ENCODE peak calls at places on chromosome 6, in ten cellular contexts. One of them, this sample, is unnamed.

GRCh38 chr6:35036828-35037095 is 104.4 kb downstream of the TCP11 start:
- DNase-seq in CD8-positive, alpha-beta T cell: no peak
- DNase-seq in lower lobe of right lung: no peak
- DNase-seq in A673: no peak
- DNase-seq in A549: no peak
- DNase-seq in adrenal gland: no peak
- DNase-seq in uterus: no peak
- DNase-seq in psoas muscle: no peak
- DNase-seq in sigmoid colon: no peak
- DNase-seq in mucosa of descending colon: no peak
- DNase-seq in this sample: no peak

GRCh38 chr6:135537782-135538301 is 40.3 kb upstream of the AHI1 start:
- DNase-seq in uterus: no peak
- DNase-seq in adrenal gland: no peak
- DNase-seq in mucosa of descending colon: no peak
- DNase-seq in A673: no peak
- DNase-seq in lower lobe of right lung: no peak
- DNase-seq in CD8-positive, alpha-beta T cell: peak; percentile 16
- DNase-seq in A549: peak; percentile 20
- DNase-seq in psoas muscle: no peak
- DNase-seq in sigmoid colon: no peak
- DNase-seq in this sample: peak; percentile 1

GRCh38 chr6:12324741-12325140 is 34.6 kb downstream of the EDN1 start:
- DNase-seq in A673: no peak
- DNase-seq in uterus: no peak
- DNase-seq in psoas muscle: no peak
- DNase-seq in CD8-positive, alpha-beta T cell: no peak
- DNase-seq in sigmoid colon: no peak
- DNase-seq in adrenal gland: no peak
- DNase-seq in lower lobe of right lung: no peak
- DNase-seq in mucosa of descending colon: no peak
- DNase-seq in A549: peak; percentile 73
- DNase-seq in this sample: no peak

GRCh38 chr6:11221623-11222384 is 10.7 kb downstream of the NEDD9 start:
- DNase-seq in adrenal gland: peak; percentile 23
- DNase-seq in A673: no peak
- DNase-seq in mucosa of descending colon: no peak
- DNase-seq in psoas muscle: no peak
- DNase-seq in A549: peak; percentile 20
- DNase-seq in sigmoid colon: no peak
- DNase-seq in CD8-positive, alpha-beta T cell: no peak
- DNase-seq in uterus: no peak
- DNase-seq in lower lobe of right lung: no peak
- DNase-seq in this sample: no peak

GRCh38 chr6:160789263-160790027 is 87.4 kb downstream of the PLG start:
- DNase-seq in adrenal gland: no peak
- DNase-seq in psoas muscle: no peak
- DNase-seq in A673: no peak
- DNase-seq in CD8-positive, alpha-beta T cell: no peak
- DNase-seq in uterus: no peak
- DNase-seq in A549: no peak
- DNase-seq in sigmoid colon: no peak
- DNase-seq in lower lobe of right lung: no peak
- DNase-seq in mucosa of descending colon: no peak
- DNase-seq in this sample: no peak

GRCh38 chr6:64376394-64376793 is 740.8 kb downstream of the PHF3 start:
- DNase-seq in psoas muscle: no peak
- DNase-seq in A673: no peak
- DNase-seq in adrenal gland: no peak
- DNase-seq in CD8-positive, alpha-beta T cell: no peak
- DNase-seq in mucosa of descending colon: no peak
- DNase-seq in lower lobe of right lung: no peak
- DNase-seq in uterus: no peak
- DNase-seq in A549: no peak
- DNase-seq in sigmoid colon: no peak
- DNase-seq in this sample: no peak

GRCh38 chr6:14147891-14148290 is 30.3 kb downstream of the CD83 start:
- DNase-seq in mucosa of descending colon: no peak
- DNase-seq in A673: no peak
- DNase-seq in uterus: no peak
- DNase-seq in psoas muscle: no peak
- DNase-seq in adrenal gland: no peak
- DNase-seq in A549: no peak
- DNase-seq in sigmoid colon: no peak
- DNase-seq in lower lobe of right lung: no peak
- DNase-seq in CD8-positive, alpha-beta T cell: no peak
- DNase-seq in this sample: no peak

GRCh38 chr6:1745814-1746213 is 136.1 kb downstream of the FOXC1 start:
- DNase-seq in psoas muscle: no peak
- DNase-seq in sigmoid colon: no peak
- DNase-seq in CD8-positive, alpha-beta T cell: no peak
- DNase-seq in mucosa of descending colon: no peak
- DNase-seq in adrenal gland: no peak
- DNase-seq in A549: no peak
- DNase-seq in lower lobe of right lung: no peak
- DNase-seq in uterus: no peak
- DNase-seq in A673: no peak
- DNase-seq in this sample: no peak

GRCh38 chr6:154474636-154475428 is 35.7 kb downstream of the CNKSR3 start:
- DNase-seq in mucosa of descending colon: no peak
- DNase-seq in uterus: no peak
- DNase-seq in lower lobe of right lung: no peak
- DNase-seq in A673: no peak
- DNase-seq in psoas muscle: no peak
- DNase-seq in adrenal gland: peak; percentile 71
- DNase-seq in CD8-positive, alpha-beta T cell: no peak
- DNase-seq in sigmoid colon: no peak
- DNase-seq in A549: peak; percentile 24
- DNase-seq in this sample: no peak

GRCh38 chr6:41966961-41967311 is 25.3 kb upstream of the CCND3 start:
- DNase-seq in adrenal gland: peak; percentile 13
- DNase-seq in CD8-positive, alpha-beta T cell: no peak
- DNase-seq in lower lobe of right lung: no peak
- DNase-seq in psoas muscle: no peak
- DNase-seq in A549: peak; percentile 84
- DNase-seq in mucosa of descending colon: no peak
- DNase-seq in A673: no peak
- DNase-seq in uterus: no peak
- DNase-seq in sigmoid colon: peak; percentile 2
- DNase-seq in this sample: peak; percentile 50

GRCh38 chr6:31581511-31582229 is 554 bp downstream of the LTB start:
- DNase-seq in lower lobe of right lung: no peak
- DNase-seq in adrenal gland: no peak
- DNase-seq in sigmoid colon: no peak
- DNase-seq in uterus: no peak
- DNase-seq in mucosa of descending colon: no peak
- DNase-seq in psoas muscle: no peak
- DNase-seq in A673: no peak
- DNase-seq in CD8-positive, alpha-beta T cell: no peak
- DNase-seq in A549: no peak
- DNase-seq in this sample: peak; percentile 38

GRCh38 chr6:16181429-16182359 is 52.8 kb downstream of the MYLIP start:
- DNase-seq in adrenal gland: no peak
- DNase-seq in uterus: peak; percentile 51
- DNase-seq in mucosa of descending colon: no peak
- DNase-seq in psoas muscle: no peak
- DNase-seq in A549: no peak
- DNase-seq in CD8-positive, alpha-beta T cell: no peak
- DNase-seq in A673: no peak
- DNase-seq in sigmoid colon: no peak
- DNase-seq in lower lobe of right lung: peak; percentile 56
- DNase-seq in this sample: no peak

GRCh38 chr6:37283268-37283667 is 25.3 kb upstream of the TMEM217 start:
- DNase-seq in psoas muscle: no peak
- DNase-seq in A549: no peak
- DNase-seq in uterus: no peak
- DNase-seq in adrenal gland: no peak
- DNase-seq in CD8-positive, alpha-beta T cell: no peak
- DNase-seq in A673: peak; percentile 92
- DNase-seq in lower lobe of right lung: no peak
- DNase-seq in sigmoid colon: no peak
- DNase-seq in mucosa of descending colon: no peak
- DNase-seq in this sample: no peak

GRCh38 chr6:129704708-129705107 is 5.3 kb downstream of the ARHGAP18 start:
- DNase-seq in mucosa of descending colon: no peak
- DNase-seq in CD8-positive, alpha-beta T cell: no peak
- DNase-seq in A549: no peak
- DNase-seq in adrenal gland: no peak
- DNase-seq in A673: no peak
- DNase-seq in lower lobe of right lung: no peak
- DNase-seq in uterus: no peak
- DNase-seq in psoas muscle: no peak
- DNase-seq in sigmoid colon: no peak
- DNase-seq in this sample: no peak

GRCh38 chr6:91681341-91681740 is 1094.5 kb upstream of the MAP3K7 start:
- DNase-seq in adrenal gland: no peak
- DNase-seq in A549: no peak
- DNase-seq in mucosa of descending colon: no peak
- DNase-seq in psoas muscle: no peak
- DNase-seq in CD8-positive, alpha-beta T cell: no peak
- DNase-seq in lower lobe of right lung: no peak
- DNase-seq in uterus: no peak
- DNase-seq in sigmoid colon: no peak
- DNase-seq in A673: no peak
- DNase-seq in this sample: no peak

GRCh38 chr6:21596379-21597242 is 3.1 kb downstream of the SOX4 start:
- DNase-seq in uterus: peak; percentile 61
- DNase-seq in mucosa of descending colon: peak; percentile 41
- DNase-seq in CD8-positive, alpha-beta T cell: no peak
- DNase-seq in A549: peak; percentile 67
- DNase-seq in A673: peak; percentile 70
- DNase-seq in lower lobe of right lung: peak; percentile 59
- DNase-seq in adrenal gland: peak; percentile 39
- DNase-seq in psoas muscle: peak; percentile 46
- DNase-seq in sigmoid colon: peak; percentile 75
- DNase-seq in this sample: peak; percentile 59

GRCh38 chr6:21598662-21599061 is 5.1 kb downstream of the SOX4 start:
- DNase-seq in A549: no peak
- DNase-seq in adrenal gland: no peak
- DNase-seq in CD8-positive, alpha-beta T cell: no peak
- DNase-seq in sigmoid colon: no peak
- DNase-seq in psoas muscle: no peak
- DNase-seq in lower lobe of right lung: no peak
- DNase-seq in uterus: no peak
- DNase-seq in A673: no peak
- DNase-seq in mucosa of descending colon: peak; percentile 13
- DNase-seq in this sample: no peak

GRCh38 chr6:21595951-21596378 is 2.4 kb downstream of the SOX4 start:
- DNase-seq in A673: no peak
- DNase-seq in A549: no peak
- DNase-seq in mucosa of descending colon: no peak
- DNase-seq in sigmoid colon: no peak
- DNase-seq in uterus: peak; percentile 40
- DNase-seq in CD8-positive, alpha-beta T cell: no peak
- DNase-seq in lower lobe of right lung: no peak
- DNase-seq in psoas muscle: peak; percentile 28
- DNase-seq in adrenal gland: peak; percentile 21
- DNase-seq in this sample: peak; percentile 48

GRCh38 chr6:21597706-21598273 is 4.2 kb downstream of the SOX4 start:
- DNase-seq in sigmoid colon: no peak
- DNase-seq in CD8-positive, alpha-beta T cell: no peak
- DNase-seq in adrenal gland: no peak
- DNase-seq in uterus: no peak
- DNase-seq in lower lobe of right lung: no peak
- DNase-seq in mucosa of descending colon: peak; percentile 20
- DNase-seq in A673: no peak
- DNase-seq in A549: no peak
- DNase-seq in psoas muscle: no peak
- DNase-seq in this sample: peak; percentile 29

GRCh38 chr6:21597243-21597682 is 3.7 kb downstream of the SOX4 start:
- DNase-seq in adrenal gland: no peak
- DNase-seq in lower lobe of right lung: no peak
- DNase-seq in A549: no peak
- DNase-seq in sigmoid colon: no peak
- DNase-seq in uterus: no peak
- DNase-seq in psoas muscle: no peak
- DNase-seq in mucosa of descending colon: no peak
- DNase-seq in CD8-positive, alpha-beta T cell: no peak
- DNase-seq in A673: no peak
- DNase-seq in this sample: no peak
- TF ChIP-seq CTCF in adrenal gland: peak; percentile 4
- TF ChIP-seq CTCF in lower lobe of right lung: no peak
- TF ChIP-seq CTCF in A549: no peak
- TF ChIP-seq CTCF in sigmoid colon: no peak
- TF ChIP-seq CTCF in uterus: no peak
- TF ChIP-seq CTCF in psoas muscle: no peak
- TF ChIP-seq CTCF in mucosa of descending colon: no peak
- TF ChIP-seq CTCF in CD8-positive, alpha-beta T cell: peak; percentile 35
- TF ChIP-seq CTCF in A673: no peak
- TF ChIP-seq CTCF in this sample: peak; percentile 1

DNA sequence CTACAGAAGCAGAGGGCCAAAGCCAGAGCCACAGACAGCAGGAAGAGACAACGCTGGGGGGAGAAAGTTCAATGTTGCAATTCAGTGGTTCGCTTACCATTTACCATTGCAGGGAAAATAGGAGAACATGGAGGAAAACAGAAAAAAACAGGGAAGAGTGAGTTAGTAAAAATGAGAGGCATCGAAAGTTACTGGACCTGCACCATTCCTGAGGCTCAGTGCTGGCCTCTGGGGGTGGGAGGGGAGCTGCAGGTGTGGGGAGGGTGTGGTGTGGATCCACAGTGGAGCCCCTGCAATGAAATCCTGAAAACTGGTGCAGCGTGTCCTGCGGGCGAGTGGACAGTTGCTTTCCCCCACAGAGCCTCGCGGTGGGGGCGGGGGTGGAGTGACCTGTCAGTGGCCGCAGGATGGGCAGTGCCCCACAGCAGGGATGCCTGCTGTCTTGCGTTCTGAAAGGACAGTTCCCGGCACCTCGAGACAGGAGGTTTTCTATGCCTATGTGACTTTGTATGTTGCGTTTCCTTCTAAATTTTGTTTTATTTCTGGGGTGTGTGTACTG is 5.7 kb downstream of the TMEM181 start:
- DNase-seq in A549: no peak
- DNase-seq in sigmoid colon: no peak
- DNase-seq in uterus: no peak
- DNase-seq in CD8-positive, alpha-beta T cell: no peak
- DNase-seq in mucosa of descending colon: no peak
- DNase-seq in psoas muscle: no peak
- DNase-seq in adrenal gland: no peak
- DNase-seq in lower lobe of right lung: no peak
- DNase-seq in A673: no peak
- DNase-seq in this sample: no peak
- TF ChIP-seq CTCF in A549: no peak
- TF ChIP-seq CTCF in sigmoid colon: no peak
- TF ChIP-seq CTCF in uterus: no peak
- TF ChIP-seq CTCF in CD8-positive, alpha-beta T cell: no peak
- TF ChIP-seq CTCF in mucosa of descending colon: no peak
- TF ChIP-seq CTCF in psoas muscle: no peak
- TF ChIP-seq CTCF in adrenal gland: no peak
- TF ChIP-seq CTCF in lower lobe of right lung: no peak
- TF ChIP-seq CTCF in A673: no peak
- TF ChIP-seq CTCF in this sample: no peak

GRCh38 chr6:24385536-24386269 is 17.0 kb upstream of the MRS2 start:
- DNase-seq in lower lobe of right lung: no peak
- DNase-seq in uterus: no peak
- DNase-seq in A549: peak; percentile 53
- DNase-seq in mucosa of descending colon: no peak
- DNase-seq in adrenal gland: no peak
- DNase-seq in CD8-positive, alpha-beta T cell: no peak
- DNase-seq in psoas muscle: no peak
- DNase-seq in A673: no peak
- DNase-seq in sigmoid colon: no peak
- DNase-seq in this sample: peak; percentile 60
- TF ChIP-seq CTCF in lower lobe of right lung: no peak
- TF ChIP-seq CTCF in uterus: no peak
- TF ChIP-seq CTCF in A549: peak; percentile 23
- TF ChIP-seq CTCF in mucosa of descending colon: no peak
- TF ChIP-seq CTCF in adrenal gland: no peak
- TF ChIP-seq CTCF in CD8-positive, alpha-beta T cell: no peak
- TF ChIP-seq CTCF in psoas muscle: no peak
- TF ChIP-seq CTCF in A673: no peak
- TF ChIP-seq CTCF in sigmoid colon: no peak
- TF ChIP-seq CTCF in this sample: no peak

GRCh38 chr6:131950767-131951575 is at the start of gene CCN2:
- DNase-seq in psoas muscle: peak; percentile 79
- DNase-seq in adrenal gland: peak; percentile 76
- DNase-seq in mucosa of descending colon: peak; percentile 74
- DNase-seq in CD8-positive, alpha-beta T cell: no peak
- DNase-seq in sigmoid colon: peak; percentile 95
- DNase-seq in A549: peak; percentile 94
- DNase-seq in lower lobe of right lung: peak; percentile 79
- DNase-seq in uterus: peak; percentile 86
- DNase-seq in A673: peak; percentile 90
- DNase-seq in this sample: peak; percentile 96
- TF ChIP-seq CTCF in psoas muscle: no peak
- TF ChIP-seq CTCF in adrenal gland: no peak
- TF ChIP-seq CTCF in mucosa of descending colon: no peak
- TF ChIP-seq CTCF in CD8-positive, alpha-beta T cell: no peak
- TF ChIP-seq CTCF in sigmoid colon: no peak
- TF ChIP-seq CTCF in A549: no peak
- TF ChIP-seq CTCF in lower lobe of right lung: no peak
- TF ChIP-seq CTCF in uterus: no peak
- TF ChIP-seq CTCF in A673: no peak
- TF ChIP-seq CTCF in this sample: no peak

This sample was measured in Calu3.